ENCODE peak calls at places on chromosomes 4 and X, in six cellular contexts. X, J, Z, K, S and N are unnamed samples.

GRCh38 chr4:148124512-148124911 is 317.7 kb downstream of the NR3C2 start:
- DNase-seq in S (no peak), K (no peak), J (no peak), Z (no peak), X (no peak), N (no peak)

GRCh38 chrX:119919835-119920585 is 23.5 kb downstream of the NKAP start:
- DNase-seq in X (no peak), J (no peak), S (no peak), K (no peak), Z (no peak), N (no peak)

GRCh38 chrX:10118530-10118929 is 38.2 kb upstream of the CLCN4 start:
- DNase-seq in X (no peak), J (no peak), Z (no peak), K (no peak), S (no peak), N (no peak)

GRCh38 chrX:134727363-134727762 is 69.1 kb upstream of the PLAC1 start:
- DNase-seq in J (no peak), K (no peak), S (no peak), Z (no peak), X (no peak), N (no peak)

GRCh38 chrX:50081282-50081955 is 119.4 kb downstream of the AKAP4 start:
- DNase-seq in S (peak), Z (peak), K (peak), X (no peak), J (peak), N (peak)

GRCh38 chrX:136588060-136588459 is 56.0 kb downstream of the VGLL1 start:
- DNase-seq in J (no peak), Z (no peak), X (no peak), K (peak), S (no peak), N (no peak)

GRCh38 chr4:41882622-41883347 is 52.4 kb upstream of the TMEM33 start:
- DNase-seq in S (peak), X (peak), K (peak), J (peak), Z (peak), N (peak)

GRCh38 chr4:86688026-86688425 is 93.9 kb downstream of the PTPN13 start:
- DNase-seq in X (no peak), K (no peak), S (no peak), J (no peak), Z (no peak), N (no peak)

GRCh38 chr4:152983221-152983620 is 47.1 kb downstream of the FHDC1 start:
- DNase-seq in K (peak), J (peak), S (no peak), X (no peak), Z (no peak), N (no peak)

GRCh38 chr4:120052840-120053239 is 13.8 kb downstream of the MAD2L1 start:
- DNase-seq in S (no peak), Z (no peak), K (peak), J (no peak), X (no peak), N (no peak)

GRCh38 chr4:45621926-45622325 is 501.9 kb downstream of the GABRG1 start:
- DNase-seq in Z (no peak), X (no peak), J (no peak), K (peak), S (no peak), N (no peak)

GRCh38 chr4:7788687-7789425 is 150.8 kb downstream of the AFAP1 start:
- DNase-seq in S (no peak), Z (no peak), X (no peak), K (no peak), J (no peak), N (peak)

GRCh38 chr4:156999175-156999517 is 27.5 kb upstream of the PDGFC start:
- DNase-seq in S (no peak), K (peak), X (no peak), J (no peak), Z (peak), N (no peak)

GRCh38 chr4:94408549-94409374 is 43.0 kb upstream of the PDLIM5 start:
- DNase-seq in S (no peak), X (no peak), Z (no peak), J (no peak), K (no peak), N (no peak)

GRCh38 chrX:57918750-57919436 is 8.6 kb upstream of the ZXDA start:
- DNase-seq in S (peak), J (no peak), K (peak), Z (peak), X (no peak), N (peak)

GRCh38 chrX:45622538-45622937 is 421.9 kb upstream of the DIPK2B start:
- DNase-seq in Z (no peak), X (no peak), S (no peak), J (no peak), K (peak), N (no peak)

GRCh38 chrX:47623540-47624027 is 3.9 kb upstream of the SYN1 start:
- DNase-seq in J (peak), X (no peak), Z (peak), S (peak), K (peak), N (peak)

GRCh38 chr4:57098945-57099344 is 11.2 kb downstream of the IGFBP7 start:
- DNase-seq in K (no peak), S (no peak), Z (no peak), J (no peak), X (no peak), N (no peak)

GRCh38 chr4:41177016-41177415 is 37.3 kb downstream of the APBB2 start:
- DNase-seq in J (no peak), K (peak), X (no peak), Z (no peak), S (no peak), N (no peak)

GRCh38 chr4:60189286-60189685 is 1010.8 kb upstream of the ADGRL3 start:
- DNase-seq in J (no peak), X (no peak), S (no peak), Z (no peak), K (no peak), N (no peak)

GRCh38 chr4:125484912-125485311 is 170.2 kb downstream of the FAT4 start:
- DNase-seq in S (no peak), J (no peak), K (no peak), X (no peak), Z (no peak), N (no peak)

GRCh38 chrX:44980883-44981282 is 107.9 kb downstream of the KDM6A start:
- DNase-seq in K (no peak), J (no peak), S (no peak), X (no peak), Z (no peak), N (no peak)

GRCh38 chr4:26320159-26320452 is 708 bp upstream of the RBPJ start:
- DNase-seq in K (no peak), X (no peak), S (no peak), J (no peak), Z (no peak), N (no peak)

GRCh38 chr4:139018971-139019758 is 3.6 kb downstream of the NOCT start:
- DNase-seq in Z (no peak), K (no peak), X (no peak), S (no peak), J (no peak), N (no peak)

GRCh38 chrX:140765043-140765784 is 55.7 kb downstream of the LINC00632 start:
- DNase-seq in K (peak), S (no peak), Z (no peak), X (no peak), J (peak), N (no peak)

GRCh38 chr4:116027311-116027710 is 913.9 kb upstream of the NDST4 start:
- DNase-seq in J (no peak), K (no peak), Z (no peak), S (no peak), X (no peak), N (no peak)

GRCh38 chr4:124111922-124112321 is 600.6 kb downstream of the ANKRD50 start:
- DNase-seq in J (peak), X (no peak), Z (peak), S (no peak), K (peak), N (no peak)

GRCh38 chrX:135295238-135295943 is 13.9 kb upstream of the ETDC start:
- DNase-seq in Z (peak), J (peak), K (peak), X (peak), S (peak), N (peak)

GRCh38 chrX:48025561-48025960 is 18.8 kb downstream of the SPACA5 start:
- DNase-seq in K (peak), X (no peak), S (no peak), J (peak), Z (peak), N (no peak)

GRCh38 chr4:152259866-152260265 is 276.0 kb downstream of the FBXW7 start:
- DNase-seq in J (no peak), Z (no peak), K (peak), S (no peak), X (no peak), N (no peak)

GRCh38 chrX:152821145-152821765 is 9.3 kb downstream of the CETN2 start:
- DNase-seq in J (peak), Z (peak), X (peak), S (peak), K (peak), N (no peak)

GRCh38 chr4:175770555-175770954 is 41.5 kb downstream of the GPM6A start:
- DNase-seq in Z (no peak), X (no peak), K (peak), S (no peak), J (no peak), N (no peak)